ENCODE peak calls at places on chromosomes 3 and 15, in ten cellular contexts. N, Z, K, E, Q, S, P, Y, V and O are unnamed samples.

GRCh38 chr15:76181705-76182107 is 121.9 kb downstream of the TMEM266 start:
- DNase-seq in N (no peak), V (no peak), Q (no peak), Z (no peak), S (no peak), Y (no peak), E (peak; percentile 13), P (no peak), K (no peak), O (no peak)

GRCh38 chr3:50189274-50189673 is 2.1 kb upstream of the GNAT1 start:
- DNase-seq in V (peak; percentile 58), P (peak; percentile 75), S (peak; percentile 68), Z (peak; percentile 79), Y (peak; percentile 81), E (peak; percentile 52), K (no peak), N (peak; percentile 89), Q (peak; percentile 79), O (peak; percentile 6)

GRCh38 chr15:87354661-87355410 is 901.7 kb downstream of the NTRK3 start:
- DNase-seq in E (no peak), N (peak; percentile 53), V (no peak), Z (no peak), P (peak; percentile 84), S (peak; percentile 41), Y (no peak), Q (peak; percentile 86), K (no peak), O (no peak)

GRCh38 chr3:116340680-116341216 is 104.5 kb downstream of the LSAMP start:
- DNase-seq in Y (no peak), E (no peak), V (no peak), N (peak; percentile 42), Z (no peak), K (no peak), P (no peak), Q (no peak), S (peak; percentile 8), O (no peak)

GRCh38 chr3:149489060-149489690 is 14.7 kb downstream of the TM4SF4 start:
- DNase-seq in S (no peak), N (peak; percentile 43), P (no peak), Q (no peak), V (no peak), Y (no peak), Z (no peak), K (no peak), E (no peak), O (no peak)

GRCh38 chr15:82972990-82973389 is 13.0 kb upstream of the RAMAC start:
- DNase-seq in S (no peak), K (no peak), Q (no peak), E (no peak), N (no peak), Z (no peak), Y (no peak), P (no peak), V (no peak), O (no peak)

GRCh38 chr15:99449514-99449913 is 116.3 kb upstream of the MEF2A start:
- DNase-seq in N (no peak), Y (no peak), S (no peak), Z (no peak), Q (no peak), V (no peak), K (no peak), P (peak; percentile 33), E (no peak), O (no peak)

GRCh38 chr15:73957785-73958184 is 31.5 kb downstream of the LOXL1 start:
- DNase-seq in K (no peak), Q (no peak), P (no peak), Y (no peak), E (no peak), Z (no peak), V (no peak), S (no peak), N (no peak), O (no peak)

GRCh38 chr3:101020616-101021015 is 27.4 kb upstream of the ABI3BP start:
- DNase-seq in K (no peak), V (no peak), E (no peak), Z (no peak), Q (no peak), S (no peak), N (peak; percentile 37), P (no peak), Y (no peak), O (no peak)

GRCh38 chr3:48788544-48789162 is 59.0 kb downstream of the PRKAR2A start:
- DNase-seq in E (no peak), Z (no peak), N (no peak), K (no peak), Y (no peak), P (no peak), S (no peak), Q (no peak), V (no peak), O (no peak)